ENCODE peak calls at places on chromosomes 4 and X, in six cellular contexts. Z is tibial artery, I is body of pancreas, D is upper lobe of right lung, W is left ventricle myocardium inferior, A is heart right ventricle. J is an unnamed sample.

GRCh38 chr4:183798921-183799307 is 106.2 kb upstream of the STOX2 start:
- DNase-seq in Z (no peak), I (no peak), D (no peak), W (no peak), A (no peak), J (no peak)

GRCh38 chrX:134542485-134542884 is 82.5 kb downstream of the HPRT1 start:
- DNase-seq in Z (no peak), I (no peak), D (no peak), W (no peak), A (no peak), J (no peak)

GRCh38 chr4:675036-675804 is 878 bp downstream of the MYL5 start:
- DNase-seq in Z (no peak), I (no peak), D (no peak), W (peak; percentile 33), A (no peak), J (no peak)

GRCh38 chrX:1392376-1393130 is 640 bp upstream of the SLC25A6 start:
- DNase-seq in Z (peak; percentile 87), I (peak; percentile 74), D (peak; percentile 86), W (peak; percentile 69), A (peak; percentile 75), J (no peak)

GRCh38 chr4:75834772-75835154 is 67.5 kb downstream of the PPEF2 start:
- DNase-seq in Z (no peak), I (no peak), D (no peak), W (no peak), A (no peak), J (no peak)

GRCh38 chrX:155535866-155536265 is 76.9 kb downstream of the TMLHE start:
- DNase-seq in Z (no peak), I (no peak), D (no peak), W (no peak), A (no peak), J (no peak)

GRCh38 chr4:76512000-76512399 is 77.0 kb downstream of the SHROOM3 start:
- DNase-seq in Z (no peak), I (no peak), D (no peak), W (no peak), A (no peak), J (no peak)

GRCh38 chr4:56641494-56642051 is 39.5 kb downstream of the HOPX start:
- DNase-seq in Z (no peak), I (no peak), D (no peak), W (no peak), A (no peak), J (no peak)

GRCh38 chrX:1448793-1449580 is 3.7 kb downstream of the ASMTL start:
- DNase-seq in Z (peak; percentile 61), I (no peak), D (peak; percentile 18), W (no peak), A (no peak), J (no peak)

GRCh38 chr4:82799006-82799881 is 648 bp upstream of the SCD5 start:
- DNase-seq in Z (no peak), I (peak; percentile 45), D (no peak), W (no peak), A (no peak), J (no peak)

GRCh38 chrX:103628386-103629290 is at the start of gene TCEAL1:
- DNase-seq in Z (peak; percentile 82), I (peak; percentile 77), D (peak; percentile 80), W (peak; percentile 47), A (peak; percentile 46), J (no peak)

DNA sequence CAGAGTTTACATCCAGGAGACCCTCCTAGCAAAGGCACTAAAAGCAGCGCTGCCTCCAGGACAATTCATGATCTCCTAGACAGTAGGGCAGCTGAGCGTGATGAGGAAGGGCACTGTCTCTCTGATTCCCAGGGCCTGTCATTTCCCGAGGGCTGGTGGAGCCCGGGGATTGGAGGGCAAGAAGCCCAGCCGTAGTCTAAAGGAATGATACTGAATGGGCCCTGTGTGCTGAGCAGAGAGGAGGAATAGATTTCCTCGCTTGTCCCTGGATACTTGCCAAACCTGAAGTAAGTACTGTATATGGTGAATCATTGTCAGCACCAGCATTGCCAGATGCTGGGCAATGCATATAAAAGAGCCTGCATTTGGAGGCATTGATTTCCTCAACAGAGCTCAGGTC is 88.0 kb upstream of the SLITRK2 start:
- DNase-seq in Z (no peak), I (no peak), D (no peak), W (no peak), A (no peak), J (no peak)
- TF ChIP-seq CTCF in Z (no peak), I (no peak), D (no peak), W (no peak), A (no peak), J (no peak)

GRCh38 chrX:110211340-110211739 is 106.5 kb downstream of the AMMECR1 start:
- DNase-seq in Z (no peak), I (no peak), D (no peak), W (no peak), A (no peak), J (no peak)

GRCh38 chrX:110215411-110215810 is 102.5 kb downstream of the AMMECR1 start:
- DNase-seq in Z (no peak), I (no peak), D (no peak), W (no peak), A (no peak), J (no peak)

GRCh38 chrX:110214684-110215083 is 103.2 kb downstream of the AMMECR1 start:
- DNase-seq in Z (no peak), I (no peak), D (no peak), W (no peak), A (no peak), J (no peak)

GRCh38 chrX:110212299-110212698 is 105.6 kb downstream of the AMMECR1 start:
- DNase-seq in Z (no peak), I (no peak), D (no peak), W (no peak), A (no peak), J (no peak)

DNA sequence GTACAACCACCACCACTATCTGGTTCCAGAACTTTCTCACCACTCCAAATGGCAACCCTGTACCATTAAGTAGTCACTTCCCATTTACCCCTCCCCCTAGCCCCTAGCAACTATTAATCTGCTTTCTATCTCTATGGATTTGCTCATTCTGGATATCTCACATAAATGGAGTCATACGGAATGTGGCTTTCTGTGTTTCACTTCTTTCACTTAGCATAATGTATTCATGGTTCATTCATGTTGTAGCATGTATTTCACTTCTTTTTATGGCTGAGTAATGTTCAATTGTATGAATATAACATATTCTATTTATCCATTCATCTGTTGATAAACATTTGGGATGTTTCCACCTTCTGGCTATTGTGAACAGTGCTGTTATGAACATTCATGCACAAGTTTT is 104.7 kb downstream of the AMMECR1 start:
- DNase-seq in Z (no peak), I (no peak), D (no peak), W (no peak), A (no peak), J (no peak)
- H3K4me1 ChIP-seq in Z (no peaks in the 10 kb centered on the region), I (no peaks in the 10 kb centered on the region), D (no peaks in the 10 kb centered on the region), W (no peaks in the 10 kb centered on the region), A (no peaks in the 10 kb centered on the region), J (no peaks in the 10 kb centered on the region)

DNA sequence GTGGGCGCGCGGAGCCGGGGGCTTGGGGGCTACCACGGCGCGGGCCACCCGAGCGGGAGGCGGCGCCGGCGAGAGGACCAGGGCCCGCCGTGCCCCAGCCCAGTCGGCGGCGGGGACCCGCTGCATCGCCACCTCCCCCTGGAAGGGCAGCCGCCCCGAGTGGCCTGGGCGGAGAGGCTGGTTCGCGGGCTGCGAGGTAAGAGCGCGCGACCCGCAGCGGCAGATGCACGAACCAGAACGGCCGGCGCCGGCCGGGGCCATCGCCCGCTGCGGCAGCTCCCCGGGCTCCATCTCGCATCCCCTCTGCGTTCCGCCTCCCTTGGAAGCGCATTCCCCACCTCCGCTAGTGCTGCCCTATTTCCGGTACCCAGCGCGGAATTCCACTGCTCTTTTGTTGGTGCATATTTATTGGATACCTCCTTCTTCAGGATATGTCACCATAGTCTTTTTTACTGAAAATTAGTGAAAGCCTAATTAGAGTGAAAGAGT is 742 bp downstream of the PKD2 start:
- DNase-seq in Z (peak; percentile 75), I (peak; percentile 48), D (peak; percentile 72), W (peak; percentile 43), A (peak; percentile 41), J (no peak)
- H3K27ac ChIP-seq in Z (peak overlapping the region; percentile 99), I (peak overlapping the region; percentile 86), D (peak overlapping the region; percentile 60), W (peak overlapping the region; percentile 87), A (peak overlapping the region; percentile 86), J (peak overlapping the region; percentile 82)

GRCh38 chr4:32417113-32417704 is 1697.0 kb downstream of the PCDH7 start:
- DNase-seq in Z (no peak), I (no peak), D (no peak), W (no peak), A (no peak), J (no peak)
- TF ChIP-seq CTCF in Z (no peak), I (no peak), D (no peak), W (no peak), A (no peak), J (no peak)

GRCh38 chr4:99088485-99089365 is at the start of gene ADH5:
- DNase-seq in Z (peak; percentile 94), I (peak; percentile 89), D (peak; percentile 96), W (peak; percentile 92), A (peak; percentile 91), J (peak; percentile 60)
- H3K4me1 ChIP-seq in Z (peaks cover 20% of the 10 kb centered on the region), I (peaks cover 25% of the 10 kb centered on the region), D (peaks cover 23% of the 10 kb centered on the region), W (peaks cover 77% of the 10 kb centered on the region), A (peaks cover 60% of the 10 kb centered on the region), J (peaks cover 20% of the 10 kb centered on the region)

GRCh38 chr4:120653790-120654189 is 268.7 kb downstream of the PRDM5 start:
- DNase-seq in Z (no peak), I (no peak), D (no peak), W (no peak), A (no peak), J (no peak)

GRCh38 chr4:120659626-120660170 is 262.8 kb downstream of the PRDM5 start:
- DNase-seq in Z (no peak), I (no peak), D (no peak), W (no peak), A (no peak), J (no peak)

GRCh38 chr4:120658772-120659171 is 263.8 kb downstream of the PRDM5 start:
- DNase-seq in Z (no peak), I (no peak), D (no peak), W (no peak), A (no peak), J (no peak)
- H3K27ac ChIP-seq in Z (no peak overlapping the region), I (no peak overlapping the region), D (no peak overlapping the region), W (no peak overlapping the region), A (no peak overlapping the region), J (no peak overlapping the region)

GRCh38 chrX:4670606-4671005 is 957.2 kb upstream of the PRKX start:
- DNase-seq in Z (no peak), I (peak; percentile 51), D (no peak), W (no peak), A (no peak), J (no peak)
- TF ChIP-seq CTCF in Z (no peak), I (no peak), D (no peak), W (no peak), A (no peak), J (no peak)

GRCh38 chrX:106874075-106874474 is 29.1 kb downstream of the RIPPLY1 start:
- DNase-seq in Z (no peak), I (no peak), D (no peak), W (no peak), A (no peak), J (no peak)

DNA sequence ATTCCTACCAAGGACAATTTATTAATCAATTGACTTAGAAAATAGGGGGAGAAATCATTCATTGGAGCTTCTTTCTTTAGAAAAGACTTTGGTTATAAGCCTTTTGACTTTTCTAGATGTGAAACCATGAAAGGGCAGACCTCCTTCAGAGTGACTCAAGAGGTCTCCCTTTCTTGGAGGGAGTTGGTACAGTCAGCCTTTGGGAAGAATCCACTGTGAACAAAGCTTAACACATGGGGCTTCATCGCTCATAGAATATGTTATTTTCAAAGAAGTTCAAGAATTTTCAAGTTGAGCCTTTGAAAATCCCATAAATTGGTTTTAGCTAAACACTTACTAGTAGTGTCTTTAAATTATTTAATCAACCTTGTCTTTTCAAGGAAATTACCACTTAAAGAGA is 28.0 kb downstream of the RIPPLY1 start:
- DNase-seq in Z (no peak), I (no peak), D (no peak), W (no peak), A (no peak), J (no peak)
- H3K4me1 ChIP-seq in Z (no peaks in the 10 kb centered on the region), I (no peaks in the 10 kb centered on the region), D (no peaks in the 10 kb centered on the region), W (no peaks in the 10 kb centered on the region), A (no peaks in the 10 kb centered on the region), J (no peaks in the 10 kb centered on the region)

J was measured in esophagus squamous epithelium.